ENCODE peak calls at places on chromosomes 13 and 19, in eight cellular contexts. L is psoas muscle; R is NCI-H1417 treated with DMSO at 0.1 percent for 48 hours; Z is memory B cell; B is pancreas; V is stimulated activated CD4-positive, alpha-beta T cell treated with anti-CD3 and anti-CD28 coated beads, Interleukin-4, amount 100 ng/mL, for 1 hour; O is IMR-90; G is thoracic aorta. D is an unnamed sample.

GRCh38 chr13:98202026-98202425 is 25.0 kb upstream of the RNF113B start:
- DNase-seq in L (no peak), R (no peak), Z (no peak), B (peak), V (no peak), O (no peak), G (no peak), D (no peak)

GRCh38 chr13:47004552-47004951 is 107.7 kb upstream of the HTR2A start:
- DNase-seq in L (no peak), R (no peak), Z (no peak), B (no peak), V (no peak), O (no peak), G (no peak), D (no peak)

GRCh38 chr13:23505007-23505406 is 65.2 kb upstream of the TNFRSF19 start:
- DNase-seq in L (no peak), R (no peak), Z (no peak), B (no peak), V (no peak), O (peak), G (no peak), D (no peak)

GRCh38 chr13:29805994-29806748 is 44.2 kb downstream of the UBL3 start:
- DNase-seq in L (no peak), R (no peak), Z (no peak), B (no peak), V (no peak), O (no peak), G (no peak), D (no peak)

GRCh38 chr19:40671404-40671803 is 19.0 kb downstream of the NUMBL start:
- DNase-seq in L (peak), R (no peak), Z (no peak), B (no peak), V (no peak), O (no peak), G (no peak), D (no peak)

GRCh38 chr13:44825951-44826350 is 163.3 kb downstream of the NUFIP1 start:
- DNase-seq in L (no peak), R (no peak), Z (no peak), B (no peak), V (no peak), O (no peak), G (no peak), D (no peak)

GRCh38 chr13:36979361-36980040 is 19.6 kb downstream of the ALG5 start:
- DNase-seq in L (no peak), R (no peak), Z (no peak), B (no peak), V (no peak), O (peak), G (no peak), D (no peak)

GRCh38 chr13:32390048-32390447 is 37.9 kb downstream of the N4BP2L1 start:
- DNase-seq in L (no peak), R (no peak), Z (no peak), B (no peak), V (no peak), O (no peak), G (no peak), D (no peak)

GRCh38 chr13:27852491-27852890 is 60.2 kb downstream of the GSX1 start:
- DNase-seq in L (no peak), R (no peak), Z (no peak), B (no peak), V (no peak), O (no peak), G (no peak), D (no peak)

GRCh38 chr19:34676697-34677385 is at the start of gene SCGB2B2:
- DNase-seq in L (no peak), R (peak), Z (peak), B (no peak), V (peak), O (no peak), G (no peak), D (peak)

GRCh38 chr19:35109395-35110112 is 6.1 kb upstream of the FXYD3 start:
- DNase-seq in L (peak), R (no peak), Z (no peak), B (no peak), V (no peak), O (no peak), G (no peak), D (no peak)

GRCh38 chr13:75219479-75220237 is 262.3 kb downstream of the TBC1D4 start:
- DNase-seq in L (peak), R (peak), Z (peak), B (peak), V (peak), O (peak), G (peak), D (no peak)

GRCh38 chr13:92575782-92576181 is 650.8 kb upstream of the GPC6 start:
- DNase-seq in L (no peak), R (no peak), Z (no peak), B (no peak), V (no peak), O (no peak), G (no peak), D (no peak)

GRCh38 chr19:41753936-41754529 is 1.3 kb upstream of the CEACAM6 start:
- DNase-seq in L (no peak), R (no peak), Z (peak), B (peak), V (peak), O (peak), G (no peak), D (no peak)

GRCh38 chr19:48330012-48330681 is 4.8 kb downstream of the EMP3 start:
- DNase-seq in L (peak), R (peak), Z (peak), B (peak), V (peak), O (no peak), G (no peak), D (no peak)

GRCh38 chr13:50228527-50228926 is 213.3 kb downstream of the KCNRG start:
- DNase-seq in L (no peak), R (no peak), Z (no peak), B (no peak), V (no peak), O (no peak), G (no peak), D (no peak)

GRCh38 chr19:6333439-6333838 is at the start of gene ACER1:
- DNase-seq in L (no peak), R (no peak), Z (no peak), B (no peak), V (no peak), O (no peak), G (no peak), D (no peak)

GRCh38 chr19:17952041-17952976 is 14.6 kb upstream of the KCNN1 start:
- DNase-seq in L (no peak), R (no peak), Z (peak), B (no peak), V (no peak), O (no peak), G (no peak), D (no peak)

GRCh38 chr13:92938481-92939020 is 288.1 kb upstream of the GPC6 start:
- DNase-seq in L (no peak), R (no peak), Z (no peak), B (no peak), V (no peak), O (no peak), G (no peak), D (no peak)

GRCh38 chr19:3479177-3479818 is 1.0 kb downstream of the SMIM24 start:
- DNase-seq in L (no peak), R (no peak), Z (peak), B (no peak), V (peak), O (no peak), G (no peak), D (no peak)

GRCh38 chr19:6393982-6394412 is 1.0 kb upstream of the GTF2F1 start:
- DNase-seq in L (no peak), R (no peak), Z (no peak), B (no peak), V (peak), O (no peak), G (no peak), D (no peak)

GRCh38 chr19:38737921-38738731 is 6.1 kb downstream of the CAPN12 start:
- DNase-seq in L (no peak), R (no peak), Z (no peak), B (no peak), V (no peak), O (no peak), G (no peak), D (no peak)

GRCh38 chr19:49556412-49557398 is 23.7 kb downstream of the NOSIP start:
- DNase-seq in L (no peak), R (no peak), Z (no peak), B (peak), V (peak), O (no peak), G (no peak), D (peak)

GRCh38 chr13:91305652-91306051 is 41.8 kb upstream of the MIR17HG start:
- DNase-seq in L (no peak), R (no peak), Z (no peak), B (no peak), V (no peak), O (no peak), G (no peak), D (no peak)

GRCh38 chr13:27053902-27054595 is 117.6 kb downstream of the USP12 start:
- DNase-seq in L (no peak), R (no peak), Z (no peak), B (no peak), V (no peak), O (peak), G (no peak), D (no peak)

GRCh38 chr13:95643814-95644598 is 500 bp downstream of the DZIP1 start:
- DNase-seq in L (peak), R (no peak), Z (no peak), B (peak), V (no peak), O (peak), G (no peak), D (no peak)

GRCh38 chr13:111645598-111646463 is 325.4 kb downstream of the TEX29 start:
- DNase-seq in L (no peak), R (no peak), Z (no peak), B (no peak), V (no peak), O (no peak), G (no peak), D (no peak)

GRCh38 chr13:102293723-102294122 is 108.1 kb downstream of the FGF14 start:
- DNase-seq in L (no peak), R (no peak), Z (no peak), B (no peak), V (no peak), O (no peak), G (no peak), D (no peak)

GRCh38 chr19:38975861-38976271 is 324 bp upstream of the FBXO17 start:
- DNase-seq in L (no peak), R (no peak), Z (no peak), B (no peak), V (no peak), O (peak), G (no peak), D (no peak)